ENCODE peak calls at places on chromosomes 7 and 10, in five cellular contexts. N is progenitor cell of endocrine pancreas, W is MCF 10A, L is left ventricle myocardium inferior, F is kidney epithelial cell. M is an unnamed sample.

GRCh38 chr7:104982773-104983619 is 31.0 kb upstream of the KMT2E start:
- DNase-seq in N (no peak), W (no peak), L (no peak), F (no peak), M (no peak)

GRCh38 chr10:67602268-67602950 is 93.6 kb downstream of the CTNNA3 start:
- DNase-seq in N (no peak), W (peak), L (no peak), F (peak), M (no peak)

GRCh38 chr7:10568891-10569290 is 404.8 kb upstream of the PHF14 start:
- DNase-seq in N (no peak), W (no peak), L (no peak), F (no peak), M (no peak)

GRCh38 chr7:112937651-112938390 is 147.6 kb upstream of the TMEM168 start:
- DNase-seq in N (no peak), W (no peak), L (no peak), F (no peak), M (no peak)

GRCh38 chr7:2754086-2754485 is 66.1 kb downstream of the AMZ1 start:
- DNase-seq in N (no peak), W (no peak), L (no peak), F (no peak), M (no peak)

GRCh38 chr10:121171825-121172224 is 320.7 kb downstream of the WDR11 start:
- DNase-seq in N (no peak), W (no peak), L (no peak), F (no peak), M (no peak)

GRCh38 chr7:131527462-131527861 is 29.0 kb downstream of the PODXL start:
- DNase-seq in N (no peak), W (no peak), L (no peak), F (no peak), M (no peak)

GRCh38 chr10:69124558-69125121 is 662 bp downstream of the VPS26A start:
- DNase-seq in N (no peak), W (peak), L (peak), F (no peak), M (peak)

GRCh38 chr10:100370561-100370975 is 23.5 kb downstream of the SCD start:
- DNase-seq in N (no peak), W (peak), L (no peak), F (no peak), M (no peak)

GRCh38 chr7:3149231-3149960 is 105.7 kb upstream of the CARD11 start:
- DNase-seq in N (no peak), W (no peak), L (no peak), F (no peak), M (no peak)

GRCh38 chr7:117322741-117323584 is at the start of gene WNT2:
- DNase-seq in N (peak), W (no peak), L (no peak), F (no peak), M (no peak)

GRCh38 chr10:112716924-112717348 is 233.1 kb upstream of the TCF7L2 start:
- DNase-seq in N (no peak), W (peak), L (no peak), F (no peak), M (no peak)

GRCh38 chr7:123637203-123637602 is 18.5 kb upstream of the LMOD2 start:
- DNase-seq in N (no peak), W (no peak), L (no peak), F (no peak), M (no peak)

GRCh38 chr10:78589687-78590086 is 479.1 kb upstream of the ZMIZ1 start:
- DNase-seq in N (no peak), W (no peak), L (no peak), F (no peak), M (no peak)

GRCh38 chr10:79139124-79139835 is 70.5 kb downstream of the ZMIZ1 start:
- DNase-seq in N (no peak), W (no peak), L (peak), F (peak), M (no peak)

GRCh38 chr7:83289396-83289993 is 126.8 kb upstream of the PCLO start:
- DNase-seq in N (no peak), W (no peak), L (no peak), F (no peak), M (no peak)

GRCh38 chr7:133124974-133125373 is 43.1 kb upstream of the CHCHD3 start:
- DNase-seq in N (no peak), W (no peak), L (no peak), F (no peak), M (no peak)

GRCh38 chr7:106031271-106032029 is 68.4 kb downstream of the CDHR3 start:
- DNase-seq in N (no peak), W (no peak), L (no peak), F (no peak), M (no peak)

GRCh38 chr7:140196361-140197217 is 19.8 kb upstream of the KDM7A start:
- DNase-seq in N (no peak), W (no peak), L (no peak), F (no peak), M (no peak)

GRCh38 chr10:97685395-97685958 is 1.6 kb downstream of the AVPI1 start:
- DNase-seq in N (no peak), W (peak), L (no peak), F (no peak), M (no peak)

GRCh38 chr10:70575874-70576802 is 26.4 kb downstream of the PRF1 start:
- DNase-seq in N (no peak), W (peak), L (peak), F (peak), M (no peak)

GRCh38 chr7:18860226-18860625 is 257.2 kb downstream of the TWIST1 start:
- DNase-seq in N (no peak), W (no peak), L (no peak), F (no peak), M (no peak)

GRCh38 chr7:50335795-50336754 is 31.6 kb downstream of the IKZF1 start:
- DNase-seq in N (no peak), W (peak), L (no peak), F (no peak), M (peak)

GRCh38 chr10:118564652-118565051 is 30.8 kb downstream of the PRLHR start:
- DNase-seq in N (no peak), W (peak), L (no peak), F (no peak), M (no peak)

GRCh38 chr10:129253551-129254179 is 213.4 kb upstream of the MGMT start:
- DNase-seq in N (no peak), W (no peak), L (no peak), F (no peak), M (no peak)

GRCh38 chr7:75943864-75944263 is 28.9 kb downstream of the POR start:
- DNase-seq in N (no peak), W (peak), L (no peak), F (peak), M (no peak)

GRCh38 chr7:70779321-70779720 is 352.6 kb upstream of the GALNT17 start:
- DNase-seq in N (no peak), W (no peak), L (no peak), F (no peak), M (no peak)

GRCh38 chr10:99532687-99533495 is at the start of gene NKX2-3:
- DNase-seq in N (no peak), W (no peak), L (peak), F (no peak), M (no peak)

GRCh38 chr7:158054611-158055010 is 533.0 kb downstream of the PTPRN2 start:
- DNase-seq in N (no peak), W (no peak), L (no peak), F (no peak), M (no peak)

GRCh38 chr7:123763191-123763661 is 14.4 kb upstream of the WASL start:
- DNase-seq in N (no peak), W (no peak), L (no peak), F (no peak), M (no peak)

GRCh38 chr10:132449051-132449825 is 52.2 kb downstream of the PWWP2B start:
- DNase-seq in N (no peak), W (peak), L (no peak), F (no peak), M (no peak)

GRCh38 chr10:126673565-126673964 is 3.1 kb upstream of the C10orf90 start:
- DNase-seq in N (no peak), W (no peak), L (no peak), F (no peak), M (no peak)

GRCh38 chr10:17233534-17233933 is 5.5 kb downstream of the VIM start:
- DNase-seq in N (no peak), W (no peak), L (peak), F (no peak), M (no peak)

GRCh38 chr7:21690717-21691116 is 147.9 kb downstream of the DNAH11 start:
- DNase-seq in N (no peak), W (peak), L (no peak), F (no peak), M (no peak)

GRCh38 chr7:87420173-87420572 is 55.3 kb downstream of the ABCB4 start:
- DNase-seq in N (no peak), W (no peak), L (no peak), F (no peak), M (no peak)

GRCh38 chr7:80095545-80095944 is 39.1 kb upstream of the GNAI1 start:
- DNase-seq in N (no peak), W (peak), L (no peak), F (no peak), M (no peak)

GRCh38 chr7:69605070-69605469 is 6.8 kb downstream of the AUTS2 start:
- DNase-seq in N (no peak), W (no peak), L (no peak), F (no peak), M (no peak)

GRCh38 chr7:17109017-17109416 is 189.4 kb upstream of the AHR start:
- DNase-seq in N (no peak), W (peak), L (no peak), F (no peak), M (no peak)

DNA sequence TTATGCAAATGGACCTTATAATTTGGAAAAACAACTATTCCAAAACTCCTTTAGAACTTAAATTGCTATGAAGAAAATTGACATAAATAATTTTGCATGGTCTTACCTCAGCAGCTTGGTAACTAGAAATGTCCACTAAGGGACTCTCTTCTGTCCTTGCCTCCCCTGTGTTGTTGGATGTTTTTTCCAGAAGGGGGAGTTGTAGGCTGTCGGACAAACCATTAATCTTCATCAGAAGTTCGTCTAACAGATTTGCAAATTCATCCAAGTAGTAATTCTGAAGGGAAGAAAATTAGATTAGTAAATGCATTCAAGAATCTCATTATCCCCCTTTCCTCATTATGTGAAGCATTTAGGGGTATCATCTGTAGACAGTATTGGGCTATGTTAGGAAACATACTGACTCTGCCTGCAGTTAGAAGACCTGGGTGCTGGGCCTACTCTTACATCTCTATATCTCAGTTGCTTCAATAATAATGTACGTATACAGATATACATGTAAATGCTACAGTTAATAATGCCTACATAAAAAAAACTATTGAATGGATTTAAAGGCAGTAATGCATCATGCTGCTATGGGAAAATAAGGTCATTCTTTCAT is 155.6 kb downstream of the PKD1L1 start:
- DNase-seq in N (no peak), W (peak), L (no peak), F (no peak), M (no peak)
- TF ChIP-seq CTCF in N (peak), W (peak), L (peak), F (peak), M (no peak)

DNA sequence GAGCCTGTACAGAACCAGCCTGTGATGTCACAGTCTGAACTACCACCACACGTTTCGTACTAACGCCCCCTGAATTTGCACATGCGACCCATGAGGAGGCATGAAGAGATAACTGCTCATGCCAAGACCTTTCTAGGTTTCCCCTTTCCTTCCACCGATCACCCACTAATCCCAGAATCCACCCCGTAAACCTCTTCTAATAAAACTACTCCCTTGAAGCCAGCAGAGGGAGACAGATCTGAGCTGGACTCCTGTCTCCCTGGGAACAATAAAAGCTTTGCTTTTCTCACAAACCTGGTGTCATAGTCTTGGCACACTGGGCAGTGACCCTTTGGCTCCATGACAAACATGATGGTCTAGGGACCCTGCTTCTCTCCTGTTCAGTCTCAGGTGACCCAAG is 144.5 kb downstream of the FRMD4A start:
- DNase-seq in N (no peak), W (peak), L (no peak), F (no peak), M (no peak)
- TF ChIP-seq CTCF in N (peak), W (peak), L (no peak), F (peak), M (no peak)

GRCh38 chr7:129074361-129074871 is 19.5 kb upstream of the TNPO3 start:
- DNase-seq in N (no peak), W (no peak), L (no peak), F (no peak), M (no peak)
- TF ChIP-seq CTCF in N (no peak), W (no peak), L (no peak), F (no peak), M (no peak)

DNA sequence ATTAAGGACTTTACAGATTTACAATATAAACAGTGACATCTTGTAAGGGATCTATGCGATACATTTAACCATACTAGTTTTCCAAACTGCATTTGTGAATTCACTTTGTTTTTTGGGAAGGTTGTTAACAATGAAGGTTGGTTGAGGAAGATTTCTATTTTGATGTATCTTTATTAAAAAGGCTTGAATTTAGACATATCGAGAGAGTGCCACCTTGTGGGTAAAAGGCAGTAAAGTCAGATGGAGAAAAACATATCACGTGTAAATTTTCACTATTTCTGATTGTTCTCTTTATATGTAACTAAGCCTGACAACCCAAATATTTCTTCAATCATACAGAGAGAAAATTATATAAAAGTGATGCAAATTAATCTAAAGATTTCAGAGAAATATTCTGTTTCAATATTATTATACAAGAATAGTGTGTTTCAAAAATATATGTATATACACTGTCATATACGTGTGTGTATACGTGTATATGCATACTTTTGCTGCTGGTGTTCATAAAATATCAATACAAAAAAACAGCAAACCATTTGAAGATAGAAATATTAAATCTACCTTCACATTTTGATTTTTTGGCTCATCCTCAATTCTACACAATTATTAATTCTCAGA is 988.6 kb downstream of the SORCS1 start:
- DNase-seq in N (no peak), W (peak), L (no peak), F (no peak), M (no peak)
- TF ChIP-seq CTCF in N (peak), W (peak), L (peak), F (peak), M (no peak)

DNA sequence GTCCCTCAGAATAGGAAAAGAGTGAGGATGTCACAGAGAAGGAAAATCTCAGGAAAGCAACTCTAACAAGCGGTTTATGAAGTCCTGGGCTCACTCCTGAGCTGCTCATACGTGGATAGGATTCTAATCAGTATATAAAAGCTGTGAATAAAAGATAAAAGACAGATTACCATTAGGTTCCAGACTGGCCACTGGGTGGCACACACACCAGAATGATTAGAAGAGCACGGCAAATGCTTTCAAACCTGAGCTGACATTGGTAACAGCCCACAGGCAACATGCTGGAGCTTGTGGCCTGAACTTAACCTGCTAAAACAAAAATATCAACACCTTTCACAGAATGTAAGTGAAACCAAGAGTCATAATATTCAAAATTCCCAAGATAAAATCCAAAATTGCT is 370.8 kb downstream of the GRID1 start:
- DNase-seq in N (no peak), W (peak), L (no peak), F (no peak), M (no peak)
- TF ChIP-seq CTCF in N (peak), W (no peak), L (peak), F (peak), M (no peak)

DNA sequence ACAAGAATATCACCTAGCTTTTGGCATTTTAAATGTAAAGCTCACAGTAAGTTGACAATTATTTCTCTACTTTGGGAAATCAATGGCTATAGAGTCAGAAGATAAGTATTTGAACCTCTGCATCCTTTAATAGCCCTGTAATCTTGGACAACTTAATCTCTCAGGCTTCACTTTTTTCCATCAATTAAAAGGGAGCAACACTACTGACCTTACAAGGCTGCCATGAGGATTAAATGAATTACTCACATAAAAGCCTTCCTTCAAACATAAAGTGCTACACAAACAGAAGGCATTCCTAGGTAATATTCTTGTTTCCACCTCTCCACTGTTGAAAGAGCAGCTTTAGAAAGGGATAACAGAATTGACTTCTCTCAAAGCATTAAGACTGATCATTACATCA is 266.0 kb downstream of the RNLS start:
- DNase-seq in N (no peak), W (no peak), L (no peak), F (no peak), M (no peak)
- TF ChIP-seq CTCF in N (no peak), W (no peak), L (no peak), F (no peak), M (no peak)

GRCh38 chr10:127872011-127872741 is 20.6 kb downstream of the CLRN3 start:
- DNase-seq in N (no peak), W (peak), L (peak), F (no peak), M (no peak)

GRCh38 chr10:127874966-127875765 is 17.6 kb downstream of the CLRN3 start:
- DNase-seq in N (no peak), W (no peak), L (no peak), F (no peak), M (no peak)

GRCh38 chr10:127873901-127874470 is 18.8 kb downstream of the CLRN3 start:
- DNase-seq in N (no peak), W (no peak), L (no peak), F (no peak), M (no peak)

GRCh38 chr10:127871631-127872010 is 21.1 kb downstream of the CLRN3 start:
- DNase-seq in N (no peak), W (no peak), L (no peak), F (no peak), M (no peak)

GRCh38 chr10:127872871-127873600 is 19.7 kb downstream of the CLRN3 start:
- DNase-seq in N (no peak), W (peak), L (no peak), F (no peak), M (no peak)
- TF ChIP-seq CTCF in N (peak), W (no peak), L (peak), F (no peak), M (no peak)

DNA sequence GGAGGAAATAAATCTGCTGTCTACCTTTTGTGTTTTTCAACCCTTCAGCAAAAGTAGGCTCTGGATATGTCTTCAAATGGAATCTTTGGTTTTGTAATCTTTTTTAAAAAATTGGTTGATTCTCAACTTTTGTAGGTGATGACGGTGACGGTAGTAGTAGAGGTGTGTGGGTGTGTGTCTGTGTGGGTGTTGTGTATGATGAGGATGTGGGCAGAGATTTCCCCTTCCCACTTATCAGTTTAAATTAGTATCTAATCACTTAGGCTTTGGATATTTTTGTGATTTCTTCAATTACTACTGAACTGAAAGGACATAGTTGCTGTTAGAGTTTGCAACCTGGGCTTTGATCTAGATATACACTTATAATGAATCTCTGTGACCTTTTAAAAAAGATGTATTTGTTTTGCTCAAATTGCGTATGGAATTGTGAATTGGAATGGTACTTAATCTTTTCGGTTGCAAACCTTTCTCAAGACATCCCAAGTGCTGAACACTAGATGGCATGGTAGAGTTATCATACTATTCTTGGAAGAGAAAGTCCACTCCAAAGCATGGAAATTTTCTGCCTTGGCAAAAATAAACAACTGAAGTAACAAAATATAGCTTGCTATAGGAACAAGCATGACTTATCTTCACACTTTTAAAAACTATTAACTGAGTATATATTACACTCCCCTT is 51.9 kb upstream of the A1CF start:
- DNase-seq in N (no peak), W (peak), L (no peak), F (no peak), M (no peak)
- TF ChIP-seq CTCF in N (peak), W (peak), L (peak), F (peak), M (no peak)

M was measured in activated B cell treated with CpG ODN at 0.5 μM for 24 hours.